ENCODE peak calls at places on chromosomes 11 and 22, in ten cellular contexts. One of them, this sample, is unnamed.

GRCh38 chr11:130217133-130217631 is 57.6 kb downstream of the ST14 start:
- DNase-seq in esophagus squamous epithelium: no peak
- DNase-seq in GM06990: no peak
- DNase-seq in right lobe of liver: no peak
- DNase-seq in neuronal stem cell: no peak
- DNase-seq in fibroblast of lung: no peak
- DNase-seq in choroid plexus epithelial cell: no peak
- DNase-seq in heart left ventricle: no peak
- DNase-seq in spleen: peak; percentile 61
- DNase-seq in prostate gland: no peak
- DNase-seq in this sample: no peak

GRCh38 chr11:34647131-34647530 is 26.2 kb downstream of the EHF start:
- DNase-seq in esophagus squamous epithelium: no peak
- DNase-seq in GM06990: no peak
- DNase-seq in right lobe of liver: no peak
- DNase-seq in neuronal stem cell: no peak
- DNase-seq in fibroblast of lung: peak; percentile 27
- DNase-seq in choroid plexus epithelial cell: peak; percentile 59
- DNase-seq in heart left ventricle: no peak
- DNase-seq in spleen: no peak
- DNase-seq in prostate gland: no peak
- DNase-seq in this sample: peak; percentile 43

GRCh38 chr11:118892515-118892914 is 8.8 kb downstream of the CXCR5 start:
- DNase-seq in esophagus squamous epithelium: no peak
- DNase-seq in GM06990: peak; percentile 50
- DNase-seq in right lobe of liver: no peak
- DNase-seq in neuronal stem cell: no peak
- DNase-seq in fibroblast of lung: no peak
- DNase-seq in choroid plexus epithelial cell: no peak
- DNase-seq in heart left ventricle: no peak
- DNase-seq in spleen: peak; percentile 87
- DNase-seq in prostate gland: no peak
- DNase-seq in this sample: no peak

GRCh38 chr22:43990044-43990443 is 34.1 kb upstream of the PARVB start:
- DNase-seq in esophagus squamous epithelium: no peak
- DNase-seq in GM06990: no peak
- DNase-seq in right lobe of liver: no peak
- DNase-seq in neuronal stem cell: no peak
- DNase-seq in fibroblast of lung: no peak
- DNase-seq in choroid plexus epithelial cell: no peak
- DNase-seq in heart left ventricle: no peak
- DNase-seq in spleen: no peak
- DNase-seq in prostate gland: no peak
- DNase-seq in this sample: no peak

GRCh38 chr11:105719073-105719846 is 109.4 kb downstream of the GRIA4 start:
- DNase-seq in esophagus squamous epithelium: no peak
- DNase-seq in GM06990: no peak
- DNase-seq in right lobe of liver: no peak
- DNase-seq in neuronal stem cell: no peak
- DNase-seq in fibroblast of lung: peak; percentile 88
- DNase-seq in choroid plexus epithelial cell: peak; percentile 72
- DNase-seq in heart left ventricle: no peak
- DNase-seq in spleen: no peak
- DNase-seq in prostate gland: no peak
- DNase-seq in this sample: no peak

GRCh38 chr11:118217575-118217974 is 7.2 kb downstream of the JAML start:
- DNase-seq in esophagus squamous epithelium: no peak
- DNase-seq in GM06990: no peak
- DNase-seq in right lobe of liver: no peak
- DNase-seq in neuronal stem cell: no peak
- DNase-seq in fibroblast of lung: no peak
- DNase-seq in choroid plexus epithelial cell: no peak
- DNase-seq in heart left ventricle: no peak
- DNase-seq in spleen: no peak
- DNase-seq in prostate gland: no peak
- DNase-seq in this sample: no peak

GRCh38 chr11:86143429-86144030 is 74.6 kb upstream of the PICALM start:
- DNase-seq in esophagus squamous epithelium: no peak
- DNase-seq in GM06990: peak; percentile 13
- DNase-seq in right lobe of liver: no peak
- DNase-seq in neuronal stem cell: no peak
- DNase-seq in fibroblast of lung: no peak
- DNase-seq in choroid plexus epithelial cell: no peak
- DNase-seq in heart left ventricle: no peak
- DNase-seq in spleen: no peak
- DNase-seq in prostate gland: no peak
- DNase-seq in this sample: no peak

GRCh38 chr11:118820412-118821357 is 29.7 kb upstream of the DDX6 start:
- DNase-seq in esophagus squamous epithelium: no peak
- DNase-seq in GM06990: peak; percentile 86
- DNase-seq in right lobe of liver: peak; percentile 94
- DNase-seq in neuronal stem cell: no peak
- DNase-seq in fibroblast of lung: peak; percentile 68
- DNase-seq in choroid plexus epithelial cell: no peak
- DNase-seq in heart left ventricle: peak; percentile 89
- DNase-seq in spleen: peak; percentile 85
- DNase-seq in prostate gland: peak; percentile 94
- DNase-seq in this sample: peak; percentile 19

GRCh38 chr22:49934891-49935557 is 16.6 kb downstream of the CRELD2 start:
- DNase-seq in esophagus squamous epithelium: no peak
- DNase-seq in GM06990: peak; percentile 82
- DNase-seq in right lobe of liver: peak; percentile 88
- DNase-seq in neuronal stem cell: no peak
- DNase-seq in fibroblast of lung: peak; percentile 43
- DNase-seq in choroid plexus epithelial cell: peak; percentile 45
- DNase-seq in heart left ventricle: peak; percentile 93
- DNase-seq in spleen: peak; percentile 98
- DNase-seq in prostate gland: peak; percentile 76
- DNase-seq in this sample: peak; percentile 39

GRCh38 chr11:33674035-33674814 is 26.4 kb downstream of the C11orf91 start:
- DNase-seq in esophagus squamous epithelium: no peak
- DNase-seq in GM06990: no peak
- DNase-seq in right lobe of liver: no peak
- DNase-seq in neuronal stem cell: no peak
- DNase-seq in fibroblast of lung: peak; percentile 91
- DNase-seq in choroid plexus epithelial cell: peak; percentile 79
- DNase-seq in heart left ventricle: no peak
- DNase-seq in spleen: no peak
- DNase-seq in prostate gland: no peak
- DNase-seq in this sample: peak; percentile 75

GRCh38 chr22:33832558-33833151 is 87.6 kb downstream of the LARGE1 start:
- DNase-seq in esophagus squamous epithelium: no peak
- DNase-seq in GM06990: no peak
- DNase-seq in right lobe of liver: peak; percentile 61
- DNase-seq in neuronal stem cell: no peak
- DNase-seq in fibroblast of lung: peak; percentile 16
- DNase-seq in choroid plexus epithelial cell: peak; percentile 68
- DNase-seq in heart left ventricle: peak; percentile 81
- DNase-seq in spleen: no peak
- DNase-seq in prostate gland: no peak
- DNase-seq in this sample: no peak

GRCh38 chr22:49756656-49757055 is 71.0 kb downstream of the BRD1 start:
- DNase-seq in esophagus squamous epithelium: no peak
- DNase-seq in GM06990: no peak
- DNase-seq in right lobe of liver: no peak
- DNase-seq in neuronal stem cell: no peak
- DNase-seq in fibroblast of lung: no peak
- DNase-seq in choroid plexus epithelial cell: no peak
- DNase-seq in heart left ventricle: no peak
- DNase-seq in spleen: no peak
- DNase-seq in prostate gland: no peak
- DNase-seq in this sample: no peak

GRCh38 chr11:7020183-7020917 is at the start of the genes NLRP14 and ZNF214:
- DNase-seq in esophagus squamous epithelium: peak; percentile 34
- DNase-seq in GM06990: peak; percentile 50
- DNase-seq in right lobe of liver: peak; percentile 94
- DNase-seq in neuronal stem cell: peak; percentile 95
- DNase-seq in fibroblast of lung: peak; percentile 92
- DNase-seq in choroid plexus epithelial cell: peak; percentile 95
- DNase-seq in heart left ventricle: peak; percentile 93
- DNase-seq in spleen: no peak
- DNase-seq in prostate gland: peak; percentile 91
- DNase-seq in this sample: peak; percentile 90

GRCh38 chr11:116192509-116193206 is 580.1 kb downstream of the BUD13 start:
- DNase-seq in esophagus squamous epithelium: no peak
- DNase-seq in GM06990: no peak
- DNase-seq in right lobe of liver: no peak
- DNase-seq in neuronal stem cell: no peak
- DNase-seq in fibroblast of lung: peak; percentile 8
- DNase-seq in choroid plexus epithelial cell: no peak
- DNase-seq in heart left ventricle: no peak
- DNase-seq in spleen: peak; percentile 66
- DNase-seq in prostate gland: peak; percentile 17
- DNase-seq in this sample: no peak
- H3K4me3 ChIP-seq in esophagus squamous epithelium: peak overlapping the region; percentile 51
- H3K4me3 ChIP-seq in GM06990: no peak overlapping the region
- H3K4me3 ChIP-seq in right lobe of liver: no peak overlapping the region
- H3K4me3 ChIP-seq in neuronal stem cell: peak overlapping the region; percentile 77
- H3K4me3 ChIP-seq in fibroblast of lung: no peak overlapping the region
- H3K4me3 ChIP-seq in choroid plexus epithelial cell: no peak overlapping the region
- H3K4me3 ChIP-seq in heart left ventricle: peak overlapping the region; percentile 63
- H3K4me3 ChIP-seq in spleen: no peak overlapping the region
- H3K4me3 ChIP-seq in prostate gland: peak overlapping the region; percentile 50
- H3K4me3 ChIP-seq in this sample: no peak overlapping the region

GRCh38 chr11:102367364-102367763 is 20.4 kb downstream of the BIRC2 start:
- DNase-seq in esophagus squamous epithelium: no peak
- DNase-seq in GM06990: no peak
- DNase-seq in right lobe of liver: no peak
- DNase-seq in neuronal stem cell: no peak
- DNase-seq in fibroblast of lung: peak; percentile 7
- DNase-seq in choroid plexus epithelial cell: peak; percentile 56
- DNase-seq in heart left ventricle: no peak
- DNase-seq in spleen: no peak
- DNase-seq in prostate gland: no peak
- DNase-seq in this sample: peak; percentile 17

GRCh38 chr11:102364991-102365390 is 18.0 kb downstream of the BIRC2 start:
- DNase-seq in esophagus squamous epithelium: no peak
- DNase-seq in GM06990: no peak
- DNase-seq in right lobe of liver: no peak
- DNase-seq in neuronal stem cell: no peak
- DNase-seq in fibroblast of lung: no peak
- DNase-seq in choroid plexus epithelial cell: no peak
- DNase-seq in heart left ventricle: no peak
- DNase-seq in spleen: no peak
- DNase-seq in prostate gland: no peak
- DNase-seq in this sample: no peak

GRCh38 chr11:102368472-102368871 is 21.5 kb downstream of the BIRC2 start:
- DNase-seq in esophagus squamous epithelium: no peak
- DNase-seq in GM06990: peak; percentile 66
- DNase-seq in right lobe of liver: no peak
- DNase-seq in neuronal stem cell: no peak
- DNase-seq in fibroblast of lung: no peak
- DNase-seq in choroid plexus epithelial cell: no peak
- DNase-seq in heart left ventricle: no peak
- DNase-seq in spleen: no peak
- DNase-seq in prostate gland: no peak
- DNase-seq in this sample: no peak
- H3K4me3 ChIP-seq in esophagus squamous epithelium: no peak overlapping the region
- H3K4me3 ChIP-seq in GM06990: no peak overlapping the region
- H3K4me3 ChIP-seq in right lobe of liver: no peak overlapping the region
- H3K4me3 ChIP-seq in neuronal stem cell: no peak overlapping the region
- H3K4me3 ChIP-seq in fibroblast of lung: no peak overlapping the region
- H3K4me3 ChIP-seq in choroid plexus epithelial cell: no peak overlapping the region
- H3K4me3 ChIP-seq in heart left ventricle: no peak overlapping the region
- H3K4me3 ChIP-seq in spleen: no peak overlapping the region
- H3K4me3 ChIP-seq in prostate gland: no peak overlapping the region
- H3K4me3 ChIP-seq in this sample: no peak overlapping the region

GRCh38 chr22:42962295-42963230 is 52.4 kb downstream of the PACSIN2 start:
- DNase-seq in esophagus squamous epithelium: no peak
- DNase-seq in GM06990: no peak
- DNase-seq in right lobe of liver: no peak
- DNase-seq in neuronal stem cell: no peak
- DNase-seq in fibroblast of lung: no peak
- DNase-seq in choroid plexus epithelial cell: no peak
- DNase-seq in heart left ventricle: no peak
- DNase-seq in spleen: no peak
- DNase-seq in prostate gland: peak; percentile 34
- DNase-seq in this sample: no peak

GRCh38 chr22:42960146-42960509 is 54.8 kb downstream of the PACSIN2 start:
- DNase-seq in esophagus squamous epithelium: no peak
- DNase-seq in GM06990: no peak
- DNase-seq in right lobe of liver: no peak
- DNase-seq in neuronal stem cell: no peak
- DNase-seq in fibroblast of lung: no peak
- DNase-seq in choroid plexus epithelial cell: no peak
- DNase-seq in heart left ventricle: no peak
- DNase-seq in spleen: no peak
- DNase-seq in prostate gland: peak; percentile 34
- DNase-seq in this sample: no peak

GRCh38 chr22:42959472-42960145 is 55.3 kb downstream of the PACSIN2 start:
- DNase-seq in esophagus squamous epithelium: no peak
- DNase-seq in GM06990: no peak
- DNase-seq in right lobe of liver: peak; percentile 77
- DNase-seq in neuronal stem cell: no peak
- DNase-seq in fibroblast of lung: peak; percentile 90
- DNase-seq in choroid plexus epithelial cell: peak; percentile 98
- DNase-seq in heart left ventricle: peak; percentile 67
- DNase-seq in spleen: no peak
- DNase-seq in prostate gland: peak; percentile 61
- DNase-seq in this sample: peak; percentile 74

GRCh38 chr22:42963231-42963595 is 51.7 kb downstream of the PACSIN2 start:
- DNase-seq in esophagus squamous epithelium: no peak
- DNase-seq in GM06990: no peak
- DNase-seq in right lobe of liver: no peak
- DNase-seq in neuronal stem cell: no peak
- DNase-seq in fibroblast of lung: no peak
- DNase-seq in choroid plexus epithelial cell: no peak
- DNase-seq in heart left ventricle: no peak
- DNase-seq in spleen: no peak
- DNase-seq in prostate gland: no peak
- DNase-seq in this sample: no peak

GRCh38 chr22:42961815-42962214 is 53.1 kb downstream of the PACSIN2 start:
- DNase-seq in esophagus squamous epithelium: no peak
- DNase-seq in GM06990: no peak
- DNase-seq in right lobe of liver: no peak
- DNase-seq in neuronal stem cell: no peak
- DNase-seq in fibroblast of lung: no peak
- DNase-seq in choroid plexus epithelial cell: no peak
- DNase-seq in heart left ventricle: no peak
- DNase-seq in spleen: no peak
- DNase-seq in prostate gland: no peak
- DNase-seq in this sample: no peak
- H3K4me3 ChIP-seq in esophagus squamous epithelium: no peak overlapping the region
- H3K4me3 ChIP-seq in GM06990: no peak overlapping the region
- H3K4me3 ChIP-seq in right lobe of liver: no peak overlapping the region
- H3K4me3 ChIP-seq in neuronal stem cell: no peak overlapping the region
- H3K4me3 ChIP-seq in fibroblast of lung: no peak overlapping the region
- H3K4me3 ChIP-seq in choroid plexus epithelial cell: no peak overlapping the region
- H3K4me3 ChIP-seq in heart left ventricle: no peak overlapping the region
- H3K4me3 ChIP-seq in spleen: no peak overlapping the region
- H3K4me3 ChIP-seq in prostate gland: no peak overlapping the region
- H3K4me3 ChIP-seq in this sample: no peak overlapping the region

GRCh38 chr22:36701166-36701713 is 2.3 kb downstream of the CACNG2 start:
- DNase-seq in esophagus squamous epithelium: no peak
- DNase-seq in GM06990: no peak
- DNase-seq in right lobe of liver: no peak
- DNase-seq in neuronal stem cell: no peak
- DNase-seq in fibroblast of lung: no peak
- DNase-seq in choroid plexus epithelial cell: no peak
- DNase-seq in heart left ventricle: no peak
- DNase-seq in spleen: no peak
- DNase-seq in prostate gland: no peak
- DNase-seq in this sample: no peak

GRCh38 chr22:36702832-36703210 is 731 bp downstream of the CACNG2 start:
- DNase-seq in esophagus squamous epithelium: no peak
- DNase-seq in GM06990: no peak
- DNase-seq in right lobe of liver: no peak
- DNase-seq in neuronal stem cell: no peak
- DNase-seq in fibroblast of lung: no peak
- DNase-seq in choroid plexus epithelial cell: no peak
- DNase-seq in heart left ventricle: no peak
- DNase-seq in spleen: no peak
- DNase-seq in prostate gland: no peak
- DNase-seq in this sample: no peak

GRCh38 chr22:36701941-36702640 is 1.5 kb downstream of the CACNG2 start:
- DNase-seq in esophagus squamous epithelium: no peak
- DNase-seq in GM06990: no peak
- DNase-seq in right lobe of liver: no peak
- DNase-seq in neuronal stem cell: no peak
- DNase-seq in fibroblast of lung: no peak
- DNase-seq in choroid plexus epithelial cell: no peak
- DNase-seq in heart left ventricle: no peak
- DNase-seq in spleen: no peak
- DNase-seq in prostate gland: no peak
- DNase-seq in this sample: no peak
- H3K4me3 ChIP-seq in esophagus squamous epithelium: no peak overlapping the region
- H3K4me3 ChIP-seq in GM06990: no peak overlapping the region
- H3K4me3 ChIP-seq in right lobe of liver: no peak overlapping the region
- H3K4me3 ChIP-seq in neuronal stem cell: no peak overlapping the region
- H3K4me3 ChIP-seq in fibroblast of lung: no peak overlapping the region
- H3K4me3 ChIP-seq in choroid plexus epithelial cell: no peak overlapping the region
- H3K4me3 ChIP-seq in heart left ventricle: no peak overlapping the region
- H3K4me3 ChIP-seq in spleen: no peak overlapping the region
- H3K4me3 ChIP-seq in prostate gland: no peak overlapping the region
- H3K4me3 ChIP-seq in this sample: no peak overlapping the region